ENCODE peak calls at places on chromosome 17, in six cellular contexts. E is cardiac muscle cell, J is prostate gland, A is upper lobe of right lung, R is GM12865, H is heart left ventricle. W is an unnamed sample.

GRCh38 chr17:66540131-66540781 is 237.8 kb downstream of the PRKCA start:
- DNase-seq in E (no peak), J (no peak), A (no peak), R (no peak), H (peak), W (no peak)

GRCh38 chr17:73386561-73386960 is 74.8 kb upstream of the CDC42EP4 start:
- DNase-seq in E (no peak), J (no peak), A (no peak), R (no peak), H (no peak), W (no peak)

GRCh38 chr17:81153340-81153803 is 11.9 kb upstream of the PVALEF start:
- DNase-seq in E (no peak), J (no peak), A (no peak), R (peak), H (peak), W (no peak)

GRCh38 chr17:65509032-65509431 is 52.4 kb downstream of the AXIN2 start:
- DNase-seq in E (no peak), J (no peak), A (no peak), R (peak), H (no peak), W (no peak)

GRCh38 chr17:7562208-7562605 is 488 bp downstream of the SENP3 start:
- DNase-seq in E (peak), J (no peak), A (no peak), R (no peak), H (no peak), W (no peak)

GRCh38 chr17:34917381-34917780 is 43.9 kb downstream of the CCT6B start:
- DNase-seq in E (no peak), J (peak), A (no peak), R (no peak), H (no peak), W (no peak)

GRCh38 chr17:31585280-31585630 is 193.8 kb downstream of the RAB11FIP4 start:
- DNase-seq in E (no peak), J (no peak), A (no peak), R (no peak), H (no peak), W (no peak)

GRCh38 chr17:50144845-50145531 is 5.5 kb downstream of the PPP1R9B start:
- DNase-seq in E (no peak), J (no peak), A (no peak), R (no peak), H (no peak), W (no peak)

GRCh38 chr17:68497885-68498319 is 14.3 kb upstream of the PRKAR1A start:
- DNase-seq in E (no peak), J (no peak), A (no peak), R (peak), H (peak), W (peak)

GRCh38 chr17:81241648-81242420 is 2.7 kb downstream of the NDUFAF8 start:
- DNase-seq in E (peak), J (peak), A (no peak), R (peak), H (peak), W (peak)

GRCh38 chr17:80649672-80650338 is 105.2 kb downstream of the RPTOR start:
- DNase-seq in E (peak), J (no peak), A (no peak), R (peak), H (peak), W (peak)

GRCh38 chr17:68182016-68182315 is 65.9 kb upstream of the AMZ2 start:
- DNase-seq in E (no peak), J (no peak), A (no peak), R (peak), H (no peak), W (peak)

GRCh38 chr17:50183439-50184001 is 17.7 kb downstream of the SGCA start:
- DNase-seq in E (no peak), J (no peak), A (no peak), R (no peak), H (no peak), W (no peak)

GRCh38 chr17:29622337-29623282 is at the start of gene CORO6:
- DNase-seq in E (peak), J (no peak), A (peak), R (peak), H (peak), W (peak)

GRCh38 chr17:14942511-14943185 is 322.5 kb downstream of the PMP22 start:
- DNase-seq in E (no peak), J (peak), A (no peak), R (no peak), H (no peak), W (no peak)

GRCh38 chr17:72702998-72703397 is 389.5 kb downstream of the SLC39A11 start:
- DNase-seq in E (no peak), J (no peak), A (no peak), R (no peak), H (no peak), W (no peak)

GRCh38 chr17:43367588-43368242 is 31.1 kb upstream of the ARL4D start:
- DNase-seq in E (peak), J (no peak), A (no peak), R (peak), H (no peak), W (peak)

GRCh38 chr17:3980381-3980975 is 16.2 kb upstream of the ATP2A3 start:
- DNase-seq in E (no peak), J (no peak), A (no peak), R (no peak), H (no peak), W (no peak)

GRCh38 chr17:78959803-78960202 is 19.9 kb downstream of the LGALS3BP start:
- DNase-seq in E (no peak), J (no peak), A (no peak), R (no peak), H (no peak), W (no peak)

GRCh38 chr17:66807182-66807581 is 27.7 kb upstream of the CACNG5 start:
- DNase-seq in E (no peak), J (no peak), A (no peak), R (no peak), H (no peak), W (no peak)

GRCh38 chr17:29694923-29695563 is 72.3 kb upstream of the CORO6 start:
- DNase-seq in E (no peak), J (no peak), A (no peak), R (no peak), H (no peak), W (no peak)

GRCh38 chr17:79832211-79833109 is 6.8 kb downstream of the CBX4 start:
- DNase-seq in E (peak), J (no peak), A (peak), R (no peak), H (peak), W (no peak)

GRCh38 chr17:71975998-71976649 is 144.7 kb upstream of the SOX9 start:
- DNase-seq in E (no peak), J (peak), A (no peak), R (no peak), H (peak), W (no peak)

GRCh38 chr17:18855831-18856624 is 1.9 kb upstream of the PRPSAP2 start:
- DNase-seq in E (peak), J (peak), A (peak), R (peak), H (peak), W (peak)

GRCh38 chr17:42363767-42364585 is 24.3 kb downstream of the STAT3 start:
- DNase-seq in E (no peak), J (no peak), A (no peak), R (no peak), H (no peak), W (no peak)

GRCh38 chr17:42409467-42410351 is 13.3 kb downstream of the CAVIN1 start:
- DNase-seq in E (no peak), J (peak), A (peak), R (no peak), H (no peak), W (no peak)

GRCh38 chr17:49977463-49978389 is 8.7 kb downstream of the DLX4 start:
- DNase-seq in E (no peak), J (no peak), A (no peak), R (no peak), H (no peak), W (no peak)

GRCh38 chr17:1010086-1010450 is 13.1 kb downstream of the TIMM22 start:
- DNase-seq in E (no peak), J (no peak), A (no peak), R (no peak), H (no peak), W (no peak)

GRCh38 chr17:29574732-29575510 is 6.4 kb downstream of the TP53I13 start:
- DNase-seq in E (no peak), J (no peak), A (peak), R (no peak), H (peak), W (no peak)

GRCh38 chr17:65037157-65037556 is 19.4 kb downstream of the GNA13 start:
- DNase-seq in E (no peak), J (no peak), A (no peak), R (no peak), H (no peak), W (no peak)

GRCh38 chr17:7841309-7841621 is 7.2 kb downstream of the KDM6B start:
- DNase-seq in E (peak), J (no peak), A (no peak), R (no peak), H (no peak), W (no peak)

GRCh38 chr17:6494239-6494941 is 50.1 kb downstream of the PIMREG start:
- DNase-seq in E (no peak), J (no peak), A (peak), R (no peak), H (no peak), W (no peak)

GRCh38 chr17:6496636-6497441 is 52.6 kb downstream of the PIMREG start:
- DNase-seq in E (peak), J (no peak), A (peak), R (no peak), H (no peak), W (no peak)

GRCh38 chr17:6497496-6498221 is 53.4 kb downstream of the PIMREG start:
- DNase-seq in E (no peak), J (no peak), A (peak), R (no peak), H (no peak), W (no peak)

GRCh38 chr17:6495450-6496115 is 51.3 kb downstream of the PIMREG start:
- DNase-seq in E (no peak), J (no peak), A (peak), R (no peak), H (no peak), W (no peak)

GRCh38 chr17:6496116-6496481 is 51.8 kb downstream of the PIMREG start:
- DNase-seq in E (peak), J (no peak), A (peak), R (peak), H (no peak), W (peak)
- TF ChIP-seq CTCF in E (no peak), J (no peak), A (no peak), R (no peak), H (no peak), W (no peak)

GRCh38 chr17:75878174-75878998 is at the start of gene TRIM47:
- DNase-seq in E (peak), J (peak), A (peak), R (no peak), H (peak), W (peak)
- TF ChIP-seq CTCF in E (peak), J (peak), A (no peak), R (no peak), H (no peak), W (no peak)

GRCh38 chr17:48259710-48260291 is 152.2 kb downstream of the SNX11 start:
- DNase-seq in E (peak), J (no peak), A (no peak), R (peak), H (no peak), W (no peak)
- TF ChIP-seq CTCF in E (peak), J (peak), A (peak), R (peak), H (peak), W (peak)

DNA sequence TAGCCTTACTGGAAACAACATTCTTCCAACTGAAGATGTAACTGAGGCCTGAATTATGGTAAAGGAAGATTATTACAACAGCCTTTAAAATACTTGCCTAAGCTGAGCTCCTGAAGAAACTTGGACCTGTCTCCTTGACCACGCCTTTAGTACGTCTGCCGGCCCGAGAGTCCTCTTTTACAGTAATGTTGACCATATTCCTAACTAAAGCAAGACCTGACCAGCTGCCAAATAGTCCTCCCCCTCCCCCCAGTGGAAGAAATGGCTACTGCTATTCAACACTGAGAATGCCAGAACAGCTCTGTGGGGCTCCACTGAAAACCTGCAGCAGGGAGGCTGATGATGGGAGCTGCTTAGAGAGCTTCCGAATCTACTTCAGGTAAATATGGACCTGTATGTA is 12.6 kb upstream of the FOXJ1 start:
- DNase-seq in E (no peak), J (no peak), A (peak), R (no peak), H (no peak), W (no peak)
- TF ChIP-seq CTCF in E (peak), J (peak), A (no peak), R (no peak), H (no peak), W (no peak)

GRCh38 chr17:37041931-37042330 is 93.2 kb downstream of the AATF start:
- DNase-seq in E (no peak), J (no peak), A (no peak), R (no peak), H (no peak), W (no peak)
- TF ChIP-seq CTCF in E (no peak), J (no peak), A (no peak), R (no peak), H (no peak), W (no peak)

GRCh38 chr17:40068917-40069750 is 6.4 kb downstream of the THRA start:
- DNase-seq in E (peak), J (peak), A (peak), R (peak), H (peak), W (peak)

GRCh38 chr17:40070895-40071719 is 8.3 kb downstream of the THRA start:
- DNase-seq in E (no peak), J (no peak), A (peak), R (no peak), H (peak), W (no peak)

GRCh38 chr17:40068584-40068916 is 5.8 kb downstream of the THRA start:
- DNase-seq in E (no peak), J (no peak), A (no peak), R (no peak), H (no peak), W (no peak)

GRCh38 chr17:40070644-40070894 is 7.8 kb downstream of the THRA start:
- DNase-seq in E (no peak), J (no peak), A (no peak), R (no peak), H (no peak), W (no peak)

DNA sequence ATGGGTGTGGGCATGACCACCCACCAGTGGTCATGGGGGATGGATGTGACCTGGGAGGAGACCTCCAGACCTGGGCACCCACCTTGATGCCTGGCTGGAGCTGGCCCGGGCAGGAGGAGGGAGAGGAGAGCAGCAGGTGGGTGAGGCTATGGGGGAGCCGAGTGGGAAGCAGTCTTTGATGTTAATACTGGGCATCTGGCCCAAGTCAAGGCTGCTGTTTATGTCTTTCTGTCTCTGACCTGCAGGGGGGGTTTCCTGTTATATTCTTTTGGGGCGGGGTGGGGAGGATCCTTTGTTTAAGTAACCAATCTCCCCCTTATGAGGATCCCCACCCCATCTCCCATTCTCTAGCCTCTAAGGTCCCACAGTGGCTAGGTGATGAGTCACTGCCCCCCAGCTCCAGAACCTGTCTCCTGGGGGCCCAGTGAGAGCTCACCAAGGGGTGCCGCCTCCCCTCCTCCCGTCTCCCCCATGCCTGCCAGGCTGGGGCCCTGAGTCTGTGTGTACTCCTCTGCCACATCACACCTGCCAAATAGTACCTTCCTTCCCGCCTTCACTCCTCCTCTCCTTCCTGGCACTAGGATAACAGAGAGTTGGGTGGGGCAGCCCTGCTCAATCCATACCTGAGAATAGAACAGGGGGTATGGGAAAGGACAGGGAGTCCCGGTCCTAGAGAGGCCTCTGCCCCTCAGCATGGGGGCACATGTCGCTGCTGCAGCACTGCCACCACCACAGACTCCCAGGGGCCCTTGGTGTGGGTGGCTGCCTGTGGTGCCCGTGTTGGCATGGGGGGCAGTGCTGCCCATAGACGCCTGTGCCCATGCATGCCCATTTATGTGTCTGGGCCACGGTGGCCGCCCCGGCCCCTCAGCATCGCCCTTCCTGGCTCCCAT is 7.2 kb downstream of the THRA start:
- DNase-seq in E (no peak), J (peak), A (no peak), R (peak), H (peak), W (peak)
- TF ChIP-seq CTCF in E (peak), J (no peak), A (peak), R (peak), H (no peak), W (no peak)

GRCh38 chr17:57499648-57500049 is 243.3 kb downstream of the MSI2 start:
- DNase-seq in E (no peak), J (no peak), A (no peak), R (no peak), H (no peak), W (no peak)
- TF ChIP-seq CTCF in E (no peak), J (no peak), A (no peak), R (no peak), H (no peak), W (no peak)

DNA sequence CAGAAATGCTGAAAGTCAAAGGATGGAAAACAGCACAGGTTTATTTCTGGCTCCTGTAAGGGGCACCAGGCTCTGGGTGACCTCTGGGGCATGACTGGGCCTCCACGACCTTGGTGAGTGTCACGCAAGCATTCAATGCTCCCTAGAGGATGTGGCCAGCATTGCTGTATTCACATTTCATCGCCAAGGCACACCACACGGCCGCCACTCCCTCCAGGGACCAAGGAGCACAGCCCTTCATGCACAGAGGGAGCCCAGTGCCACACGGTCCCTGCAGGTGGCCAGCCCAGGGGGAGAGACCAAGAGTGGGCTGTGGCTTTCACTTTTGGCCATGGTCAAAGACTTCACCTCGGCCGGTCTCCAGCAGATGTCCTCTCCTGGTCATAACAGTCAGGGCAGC is 137.4 kb upstream of the TNRC6C start:
- DNase-seq in E (peak), J (no peak), A (no peak), R (peak), H (no peak), W (no peak)
- TF ChIP-seq CTCF in E (no peak), J (no peak), A (no peak), R (no peak), H (no peak), W (no peak)

DNA sequence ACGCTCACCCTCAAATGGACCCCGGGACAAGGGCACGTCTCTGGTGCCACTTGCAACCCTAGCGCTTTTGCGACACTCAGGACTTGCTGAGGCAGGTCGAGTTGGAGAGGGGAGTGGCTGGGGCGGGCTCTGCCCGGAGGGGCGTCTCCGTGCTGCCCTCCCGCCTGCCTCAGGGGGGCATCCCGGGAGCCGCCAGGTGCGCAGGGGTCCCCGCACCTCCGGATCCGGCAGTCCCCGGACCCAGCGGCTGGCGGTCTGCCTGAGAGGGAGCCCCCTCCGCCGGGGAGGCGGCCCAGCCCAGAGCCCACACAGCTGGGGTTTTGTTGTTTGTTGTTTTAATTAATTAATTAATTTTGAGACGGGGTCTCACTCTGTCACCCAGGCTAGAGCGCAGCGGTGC is at the start of gene SLC52A1:
- DNase-seq in E (no peak), J (peak), A (no peak), R (no peak), H (no peak), W (no peak)
- TF ChIP-seq CTCF in E (no peak), J (no peak), A (no peak), R (no peak), H (no peak), W (no peak)

W was measured in GM20000.